ENCODE peak calls at places on chromosome 12, in nine cellular contexts. L is foreskin fibroblast; U is tibial artery; F is HEK293T; I is NCI-H1417 treated with DMSO at 0.1 percent for 48 hours; S is HCT116; A is HL-60; K is GM13977; D is stimulated activated CD4-positive, alpha-beta T cell treated with anti-CD3 and anti-CD28 coated beads, Interleukin-12 subunit alpha, Interleukin-12 subunit beta, amount 100 ng/mL, for 4 hours. J is an unnamed sample.

GRCh38 chr12:48903363-48903981 is 21.8 kb downstream of the FKBP11 start:
- DNase-seq in A (no peak), I (no peak), K (no peak), U (no peak), S (no peak), F (no peak), L (peak), D (no peak), J (no peak)

GRCh38 chr12:48794870-48795269 is 6.0 kb upstream of the ADCY6 start:
- DNase-seq in D (no peak), L (peak), A (no peak), K (no peak), I (no peak), S (no peak), F (no peak), U (no peak), J (no peak)

GRCh38 chr12:102543494-102543893 is 63.1 kb upstream of the IGF1 start:
- DNase-seq in K (no peak), U (no peak), S (no peak), A (no peak), I (no peak), F (no peak), D (no peak), L (peak), J (no peak)

GRCh38 chr12:105057174-105057573 is 27.1 kb downstream of the ALDH1L2 start:
- DNase-seq in A (peak), I (no peak), D (no peak), F (no peak), U (no peak), K (no peak), L (no peak), S (no peak), J (no peak)

GRCh38 chr12:70393787-70394519 is 27.9 kb downstream of the KCNMB4 start:
- DNase-seq in I (no peak), D (no peak), A (no peak), F (no peak), S (no peak), U (no peak), L (peak), K (no peak), J (no peak)

GRCh38 chr12:123998344-123998941 is 25.4 kb downstream of the ZNF664 start:
- DNase-seq in I (no peak), S (no peak), K (no peak), L (peak), F (no peak), D (no peak), U (no peak), A (no peak), J (no peak)

GRCh38 chr12:120532701-120533238 is 1.4 kb upstream of the RNF10 start:
- DNase-seq in F (no peak), S (no peak), A (no peak), L (no peak), I (no peak), D (no peak), K (peak), U (no peak), J (no peak)

GRCh38 chr12:127075981-127076380 is 1191.0 kb upstream of the TMEM132C start:
- DNase-seq in K (no peak), I (no peak), U (no peak), L (no peak), S (no peak), A (no peak), D (no peak), F (no peak), J (no peak)

GRCh38 chr12:132181570-132182200 is 37.4 kb downstream of the NOC4L start:
- DNase-seq in S (no peak), L (no peak), U (no peak), I (no peak), D (no peak), A (no peak), K (no peak), F (no peak), J (no peak)

GRCh38 chr12:53791735-53792326 is 40.1 kb upstream of the CISTR start:
- DNase-seq in S (peak), D (peak), K (peak), F (peak), U (no peak), L (peak), I (no peak), A (peak), J (no peak)

GRCh38 chr12:42705863-42706262 is 116.3 kb upstream of the PRICKLE1 start:
- DNase-seq in I (no peak), A (no peak), K (no peak), U (peak), L (peak), S (no peak), D (no peak), F (no peak), J (no peak)

GRCh38 chr12:45220366-45220931 is 4.6 kb downstream of the ANO6 start:
- DNase-seq in L (no peak), U (no peak), K (no peak), D (no peak), S (no peak), A (no peak), I (no peak), F (no peak), J (no peak)

GRCh38 chr12:69475237-69475984 is 5.2 kb downstream of the FRS2 start:
- DNase-seq in L (peak), F (no peak), U (no peak), K (no peak), A (no peak), I (no peak), S (no peak), D (no peak), J (no peak)

GRCh38 chr12:70711831-70712230 is 74.6 kb upstream of the PTPRB start:
- DNase-seq in U (no peak), F (no peak), I (no peak), K (no peak), D (no peak), A (no peak), S (no peak), L (no peak), J (no peak)

GRCh38 chr12:102970780-102971179 is 13.3 kb downstream of the ASCL1 start:
- DNase-seq in K (no peak), F (no peak), I (no peak), D (no peak), A (no peak), S (no peak), L (no peak), U (no peak), J (no peak)

GRCh38 chr12:4240161-4240783 is 33.3 kb upstream of the CCND2 start:
- DNase-seq in L (no peak), U (no peak), S (no peak), A (peak), D (no peak), I (no peak), F (no peak), K (no peak), J (no peak)

GRCh38 chr12:121807656-121808347 is 4.0 kb downstream of the SETD1B start:
- DNase-seq in I (no peak), L (no peak), A (peak), F (no peak), K (no peak), U (no peak), D (no peak), S (no peak), J (no peak)

GRCh38 chr12:11706509-11707331 is 57.2 kb downstream of the ETV6 start:
- DNase-seq in A (no peak), K (no peak), F (no peak), L (no peak), U (no peak), I (no peak), S (no peak), D (no peak), J (no peak)

GRCh38 chr12:129084875-129085826 is 231.9 kb downstream of the GLT1D1 start:
- DNase-seq in S (no peak), L (no peak), F (no peak), K (no peak), U (no peak), D (no peak), I (no peak), A (no peak), J (no peak)

GRCh38 chr12:12018454-12018853 is 52.3 kb upstream of the BCL2L14 start:
- DNase-seq in F (no peak), A (no peak), U (no peak), D (no peak), L (peak), K (no peak), I (no peak), S (no peak), J (no peak)

GRCh38 chr12:113815031-113815430 is 151.1 kb downstream of the RBM19 start:
- DNase-seq in I (no peak), D (no peak), A (no peak), S (no peak), U (no peak), F (no peak), L (no peak), K (no peak), J (no peak)

GRCh38 chr12:81819991-81820633 is 61.0 kb upstream of the PPFIA2 start:
- DNase-seq in L (no peak), F (no peak), A (no peak), K (no peak), S (no peak), D (no peak), I (no peak), U (no peak), J (no peak)

GRCh38 chr12:98149270-98149669 is 366.1 kb upstream of the TMPO start:
- DNase-seq in I (no peak), A (no peak), L (no peak), S (no peak), K (no peak), D (no peak), U (no peak), F (no peak), J (no peak)

GRCh38 chr12:88471641-88472040 is 108.6 kb downstream of the KITLG start:
- DNase-seq in I (no peak), A (no peak), F (no peak), S (peak), L (peak), U (no peak), D (no peak), K (no peak), J (no peak)

GRCh38 chr12:129657179-129657578 is 246.6 kb downstream of the TMEM132D start:
- DNase-seq in D (no peak), A (no peak), I (no peak), L (no peak), U (no peak), F (no peak), S (no peak), K (no peak), J (no peak)

GRCh38 chr12:57454566-57455373 is at the start of gene INHBE:
- DNase-seq in D (no peak), L (peak), S (no peak), U (no peak), I (no peak), K (no peak), A (peak), F (no peak), J (no peak)

GRCh38 chr12:4108803-4109345 is 164.7 kb upstream of the CCND2 start:
- DNase-seq in D (no peak), K (no peak), I (no peak), A (no peak), U (no peak), F (no peak), L (peak), S (no peak), J (no peak)

GRCh38 chr12:122174155-122174845 is at the start of gene IL31:
- DNase-seq in D (no peak), F (no peak), A (no peak), L (no peak), U (no peak), I (no peak), S (no peak), K (no peak), J (no peak)

GRCh38 chr12:72274926-72275325 is 2.8 kb downstream of the TRHDE start:
- DNase-seq in I (no peak), S (no peak), F (no peak), D (no peak), U (no peak), A (no peak), L (peak), K (no peak), J (no peak)

GRCh38 chr12:9750276-9751203 is 10.2 kb downstream of the CD69 start:
- DNase-seq in I (peak), F (peak), U (no peak), A (peak), K (peak), L (peak), D (peak), S (peak), J (no peak)

GRCh38 chr12:75665216-75665615 is 153.8 kb upstream of the KRR1 start:
- DNase-seq in K (no peak), A (no peak), D (no peak), I (no peak), U (no peak), L (no peak), S (no peak), F (no peak), J (no peak)

GRCh38 chr12:40222247-40222646 is 2.5 kb upstream of the LRRK2 start:
- DNase-seq in S (no peak), U (no peak), A (peak), D (no peak), F (no peak), K (no peak), L (peak), I (no peak), J (no peak)

GRCh38 chr12:16555630-16556029 is 50.3 kb downstream of the LMO3 start:
- DNase-seq in U (no peak), S (no peak), L (peak), A (no peak), F (no peak), I (no peak), D (no peak), K (no peak), J (no peak)

GRCh38 chr12:54251667-54252284 is 28.1 kb downstream of the CBX5 start:
- DNase-seq in U (no peak), S (peak), D (no peak), I (peak), K (peak), L (peak), A (peak), F (peak), J (no peak)